ENCODE peak calls at places on chromosome 12, in four cellular contexts. H, F, E and Z are unnamed samples.

GRCh38 chr12:26120561-26121274 is 4.1 kb downstream of the BHLHE41 start:
- DNase-seq in F (no peak), H (no peak), E (no peak), Z (no peak)

GRCh38 chr12:105106621-105107020 is 910 bp upstream of the WASHC4 start:
- DNase-seq in H (no peak), E (no peak), F (no peak), Z (no peak)

GRCh38 chr12:93996321-93996720 is 152.1 kb upstream of the PLXNC1 start:
- DNase-seq in F (no peak), E (no peak), H (no peak), Z (no peak)

GRCh38 chr12:79844693-79845092 is 90.2 kb downstream of the PPP1R12A start:
- DNase-seq in H (peak; percentile 60), E (no peak), F (no peak), Z (no peak)

GRCh38 chr12:75571204-75571603 is 59.8 kb upstream of the KRR1 start:
- DNase-seq in H (no peak), E (no peak), F (no peak), Z (no peak)

GRCh38 chr12:54958048-54958658 is 26.4 kb downstream of the TESPA1 start:
- DNase-seq in H (peak; percentile 76), F (no peak), E (peak; percentile 58), Z (peak; percentile 61)

GRCh38 chr12:31491819-31492598 is 98.9 kb downstream of the DENND5B start:
- DNase-seq in F (no peak), E (no peak), H (peak; percentile 86), Z (no peak)

GRCh38 chr12:120583478-120584030 is 2.4 kb upstream of the POP5 start:
- DNase-seq in F (peak; percentile 75), E (peak; percentile 90), H (peak; percentile 60), Z (peak; percentile 71)

GRCh38 chr12:52052471-52053186 is 1.4 kb downstream of the NR4A1 start:
- DNase-seq in E (peak; percentile 30), F (no peak), H (no peak), Z (peak; percentile 55)

GRCh38 chr12:49335118-49335954 is 1.7 kb downstream of the C1QL4 start:
- DNase-seq in F (no peak), H (no peak), E (no peak), Z (no peak)

GRCh38 chr12:111757361-111758119 is 9.2 kb upstream of the ALDH2 start:
- DNase-seq in F (no peak), E (no peak), H (peak; percentile 33), Z (no peak)

GRCh38 chr12:508795-509194 is 49.1 kb downstream of the B4GALNT3 start:
- DNase-seq in E (no peak), F (no peak), H (no peak), Z (no peak)

GRCh38 chr12:69555461-69555860 is 29.8 kb upstream of the CCT2 start:
- DNase-seq in H (peak; percentile 92), E (no peak), F (no peak), Z (no peak)

GRCh38 chr12:75944097-75944904 is 87.3 kb downstream of the PHLDA1 start:
- DNase-seq in H (peak; percentile 83), F (no peak), E (peak; percentile 36), Z (peak; percentile 33)

GRCh38 chr12:131327521-131328488 is 374.1 kb downstream of the ADGRD1 start:
- DNase-seq in E (peak; percentile 16), H (no peak), F (no peak), Z (no peak)

GRCh38 chr12:68686595-68687521 is at the start of gene NUP107:
- DNase-seq in H (peak; percentile 99), E (peak; percentile 98), F (peak; percentile 93), Z (peak; percentile 95)

GRCh38 chr12:6450869-6451347 is 934 bp upstream of the TAPBPL start:
- DNase-seq in H (no peak), E (peak; percentile 56), F (no peak), Z (no peak)

GRCh38 chr12:75444444-75445136 is 36.0 kb upstream of the GLIPR1 start:
- DNase-seq in H (peak; percentile 68), E (no peak), F (no peak), Z (no peak)

GRCh38 chr12:53623526-53623925 is 2.7 kb downstream of the ATF7 start:
- DNase-seq in E (no peak), F (no peak), H (peak; percentile 60), Z (no peak)

GRCh38 chr12:42320796-42321195 is 5.1 kb downstream of the ZCRB1 start:
- DNase-seq in F (no peak), E (no peak), H (no peak), Z (no peak)

GRCh38 chr12:117441751-117442150 is 80.3 kb upstream of the NOS1 start:
- DNase-seq in E (no peak), H (peak; percentile 34), F (no peak), Z (no peak)

GRCh38 chr12:67327466-67327865 is 58.3 kb downstream of the CAND1 start:
- DNase-seq in E (no peak), F (no peak), H (no peak), Z (no peak)

GRCh38 chr12:62785941-62786559 is 148.9 kb downstream of the PPM1H start:
- DNase-seq in H (peak; percentile 96), F (no peak), E (peak; percentile 18), Z (no peak)

GRCh38 chr12:29640589-29641345 is 143.0 kb downstream of the TMTC1 start:
- DNase-seq in F (no peak), E (no peak), H (peak; percentile 87), Z (no peak)

GRCh38 chr12:39499296-39499695 is 56.4 kb upstream of the KIF21A start:
- DNase-seq in H (peak; percentile 13), F (no peak), E (no peak), Z (no peak)

GRCh38 chr12:57173089-57173488 is 25.7 kb upstream of the LRP1-AS start:
- DNase-seq in F (no peak), E (peak; percentile 40), H (no peak), Z (no peak)

GRCh38 chr12:116867523-116867922 is 13.7 kb downstream of the HRK start:
- DNase-seq in F (no peak), E (no peak), H (no peak), Z (no peak)

GRCh38 chr12:32395031-32395430 is 4.3 kb upstream of the FGD4 start:
- DNase-seq in F (no peak), E (no peak), H (no peak), Z (no peak)

GRCh38 chr12:27246141-27246540 is 2.1 kb downstream of the STK38L start:
- DNase-seq in F (no peak), H (no peak), E (no peak), Z (no peak)

GRCh38 chr12:98388126-98388525 is 127.3 kb upstream of the TMPO start:
- DNase-seq in F (no peak), H (no peak), E (no peak), Z (no peak)

GRCh38 chr12:44874981-44875416 is 1.1 kb downstream of the NELL2 start:
- DNase-seq in E (peak; percentile 26), H (no peak), F (no peak), Z (peak; percentile 19)

GRCh38 chr12:132641811-132642650 is 23.5 kb downstream of the P2RX2 start:
- DNase-seq in E (no peak), F (no peak), H (no peak), Z (no peak)

GRCh38 chr12:49824886-49825285 is 3.3 kb downstream of the NCKAP5L start:
- DNase-seq in E (no peak), H (peak; percentile 90), F (no peak), Z (no peak)